ENCODE peak calls at places on chromosomes 16 and 17, in seven cellular contexts. O is heart left ventricle, M is upper lobe of right lung, U is GM12865, C is pancreas, B is A549, F is keratinocyte. P is an unnamed sample.

GRCh38 chr17:59331929-59332889 is 754 bp downstream of the YPEL2 start:
- DNase-seq in O (peak), M (peak), U (peak), C (peak), B (no peak), F (no peak), P (no peak)

GRCh38 chr16:67780847-67781547 is 25.4 kb downstream of the RANBP10 start:
- DNase-seq in O (no peak), M (no peak), U (no peak), C (no peak), B (no peak), F (no peak), P (no peak)

GRCh38 chr17:10352866-10353265 is 19.9 kb downstream of the MYH13 start:
- DNase-seq in O (no peak), M (no peak), U (peak), C (no peak), B (no peak), F (no peak), P (no peak)

GRCh38 chr16:3401719-3402397 is 843 bp downstream of the ZNF174 start:
- DNase-seq in O (no peak), M (no peak), U (peak), C (no peak), B (peak), F (no peak), P (no peak)

GRCh38 chr16:66561381-66562080 is 4.7 kb upstream of the CMTM1 start:
- DNase-seq in O (no peak), M (no peak), U (no peak), C (no peak), B (no peak), F (no peak), P (no peak)

GRCh38 chr16:88013091-88013609 is 61.9 kb downstream of the BANP start:
- DNase-seq in O (no peak), M (no peak), U (no peak), C (no peak), B (no peak), F (peak), P (no peak)

GRCh38 chr17:69913241-69914015 is 161.6 kb upstream of the KCNJ16 start:
- DNase-seq in O (no peak), M (no peak), U (no peak), C (no peak), B (no peak), F (no peak), P (no peak)

GRCh38 chr17:48499743-48500434 is 30.9 kb downstream of the HOXB1 start:
- DNase-seq in O (no peak), M (no peak), U (no peak), C (no peak), B (no peak), F (no peak), P (no peak)

GRCh38 chr17:79406316-79406715 is 204.5 kb downstream of the RBFOX3 start:
- DNase-seq in O (no peak), M (no peak), U (no peak), C (no peak), B (no peak), F (no peak), P (no peak)

GRCh38 chr16:28623172-28623711 is 13.4 kb upstream of the SULT1A1 start:
- DNase-seq in O (no peak), M (peak), U (peak), C (peak), B (peak), F (no peak), P (no peak)

GRCh38 chr16:29745126-29745852 is 501 bp downstream of the C16orf54 start:
- DNase-seq in O (no peak), M (peak), U (peak), C (no peak), B (no peak), F (no peak), P (no peak)

GRCh38 chr17:44599298-44600175 is 42.3 kb downstream of the FZD2 start:
- DNase-seq in O (peak), M (no peak), U (no peak), C (peak), B (peak), F (no peak), P (no peak)

GRCh38 chr17:82301300-82301915 is 16.0 kb downstream of the CD7 start:
- DNase-seq in O (no peak), M (no peak), U (no peak), C (no peak), B (no peak), F (no peak), P (no peak)

GRCh38 chr16:35543486-35543885 is 2084.1 kb downstream of the TP53TG3F start:
- DNase-seq in O (no peak), M (no peak), U (no peak), C (no peak), B (no peak), F (no peak), P (no peak)

GRCh38 chr16:63625141-63625540 is 1496.7 kb downstream of the CDH11 start:
- DNase-seq in O (no peak), M (no peak), U (no peak), C (no peak), B (no peak), F (no peak), P (no peak)

DNA sequence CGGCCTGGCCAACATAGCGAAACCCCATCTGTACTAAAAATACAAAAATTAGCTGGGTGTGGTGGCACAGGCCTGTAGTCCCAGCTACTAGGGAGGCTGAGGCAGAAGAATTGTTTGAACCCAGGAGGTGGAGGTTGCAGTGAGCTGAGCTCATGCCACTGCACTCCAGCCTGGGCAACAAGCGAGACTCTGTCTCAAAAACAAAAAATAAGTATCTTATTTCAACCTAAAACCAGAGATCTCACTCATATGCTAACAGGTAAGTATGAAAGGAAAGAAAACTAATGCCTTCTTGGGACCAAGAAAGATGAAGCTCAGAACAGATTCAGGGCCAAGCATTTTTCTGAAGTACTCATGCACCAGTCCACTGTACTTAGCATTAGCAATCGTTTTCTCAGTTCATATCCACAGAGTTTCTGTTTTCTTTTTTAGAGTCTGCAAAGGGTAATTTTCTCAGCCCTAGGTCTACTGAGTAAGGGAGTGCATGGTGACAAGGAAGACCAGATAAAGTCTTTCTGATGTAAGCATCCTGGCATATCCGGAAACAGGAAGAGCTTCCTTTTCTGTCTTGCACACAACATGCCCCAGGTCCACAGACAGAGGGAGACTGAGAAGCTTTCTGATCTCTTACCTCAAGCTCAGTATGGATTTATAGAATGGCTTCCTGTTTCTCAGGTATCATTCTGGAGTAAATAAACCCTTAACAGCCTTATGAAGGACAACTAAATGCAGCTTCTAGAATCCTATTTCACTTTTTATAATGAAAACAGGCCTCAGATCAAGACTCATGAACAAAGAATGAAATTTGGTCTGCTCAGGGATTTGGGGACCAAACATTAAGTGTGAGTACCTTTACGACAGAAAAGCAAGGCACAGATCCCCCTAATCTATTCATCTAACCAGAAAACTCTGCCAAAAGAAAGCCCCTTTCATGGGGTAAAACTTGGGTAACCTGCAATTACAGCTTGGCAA is 38.7 kb upstream of the FOXJ1 start:
- DNase-seq in O (no peak), M (no peak), U (peak), C (no peak), B (peak), F (no peak), P (no peak)
- TF ChIP-seq CTCF in O (no peak), M (peak), U (no peak), C (no peak), B (no peak), F (no peak), P (no peak)

DNA sequence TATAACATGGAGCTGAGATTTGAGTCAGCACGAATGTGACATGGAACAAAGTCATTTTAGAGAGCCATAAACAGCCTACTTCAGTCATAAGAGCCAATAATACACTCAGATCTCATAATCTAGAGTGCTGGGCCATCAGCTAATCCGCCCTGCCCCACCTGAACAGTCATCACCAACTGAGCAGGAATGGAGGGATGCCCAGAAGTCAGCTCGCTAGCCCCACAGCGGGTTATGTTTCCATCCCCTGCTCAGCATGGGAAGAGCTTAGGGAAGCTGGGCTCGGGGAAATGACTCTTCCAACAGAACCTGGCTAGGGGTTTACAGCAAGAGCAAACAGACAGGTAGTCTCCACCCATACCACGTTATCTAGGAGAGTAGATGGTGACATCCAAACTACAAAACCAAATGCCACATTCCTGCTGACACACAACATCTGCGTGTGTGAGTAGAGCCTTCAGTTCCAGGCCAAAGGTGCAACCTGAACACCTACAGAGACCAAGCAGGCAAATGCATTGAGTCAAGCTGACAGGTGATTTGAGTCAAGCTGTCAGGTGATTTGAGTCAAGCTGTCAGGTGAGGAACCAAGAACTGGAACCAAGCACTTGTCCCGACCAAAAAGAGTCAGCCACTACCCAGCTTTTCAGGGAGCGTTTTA is 2.0 kb downstream of the TMEM11 start:
- DNase-seq in O (no peak), M (no peak), U (no peak), C (no peak), B (no peak), F (no peak), P (peak)
- H3K4me3 ChIP-seq in O (no peak), M (no peak), U (no peak), C (no peak), B (no peak), F (peak), P (no peak)

GRCh38 chr17:14926073-14926472 is 339.1 kb downstream of the PMP22 start:
- DNase-seq in O (no peak), M (no peak), U (no peak), C (no peak), B (no peak), F (no peak), P (no peak)
- TF ChIP-seq CTCF in O (no peak), M (no peak), U (no peak), C (no peak), B (no peak), F (no peak), P (no peak)

DNA sequence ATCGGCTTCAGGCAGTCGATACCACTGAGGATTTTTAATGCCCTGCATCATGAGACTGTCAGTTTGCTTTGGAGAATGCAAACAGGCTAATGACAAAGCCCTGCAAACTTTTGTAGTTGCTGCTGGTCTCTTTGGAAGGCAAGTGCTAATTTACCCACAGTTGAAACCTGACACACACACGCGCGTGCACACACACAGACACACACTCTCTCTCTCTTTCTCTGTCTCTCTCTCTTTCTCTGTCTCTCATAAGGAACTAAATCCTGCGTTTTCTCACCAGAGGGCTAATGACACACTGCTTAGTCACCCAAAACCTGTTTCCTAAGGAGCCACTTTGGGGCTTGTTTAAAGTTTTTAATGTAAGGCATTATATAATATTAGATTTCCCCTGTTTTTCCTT is 110.9 kb downstream of the WWOX start:
- DNase-seq in O (no peak), M (no peak), U (no peak), C (no peak), B (peak), F (peak), P (no peak)
- H3K4me3 ChIP-seq in O (no peak), M (no peak), U (no peak), C (no peak), B (no peak), F (peak), P (no peak)

GRCh38 chr17:45794840-45795239 is 10.7 kb downstream of the CRHR1 start:
- DNase-seq in O (no peak), M (no peak), U (no peak), C (no peak), B (peak), F (no peak), P (no peak)
- TF ChIP-seq CTCF in O (no peak), M (no peak), U (no peak), C (no peak), B (no peak), F (no peak), P (no peak)

P was measured in GM12864.